ENCODE peak calls at places on chromosomes 13 and 19, in six cellular contexts. J is fibroblast of mammary gland, A is heart right ventricle, T is Caco-2, V is GM23338, E is choroid plexus epithelial cell. X is an unnamed sample.

GRCh38 chr13:102948006-102948405 is 102.2 kb downstream of the ERCC5 start:
- DNase-seq in E (peak; percentile 12), T (no peak), A (no peak), J (peak; percentile 24), V (no peak), X (no peak)

GRCh38 chr13:48156466-48156865 is 61.6 kb upstream of the MED4 start:
- DNase-seq in V (peak; percentile 29), T (no peak), J (no peak), A (no peak), E (no peak), X (no peak)

GRCh38 chr13:21000647-21001046 is 60.7 kb downstream of the LATS2 start:
- DNase-seq in E (no peak), V (no peak), J (no peak), T (no peak), A (no peak), X (no peak)

GRCh38 chr19:3699071-3699740 is 1.1 kb downstream of the PIP5K1C start:
- DNase-seq in T (no peak), J (peak; percentile 52), V (no peak), A (peak; percentile 49), E (peak; percentile 42), X (no peak)

GRCh38 chr13:93220073-93220472 is 6.5 kb upstream of the GPC6 start:
- DNase-seq in J (no peak), V (no peak), A (no peak), T (no peak), E (no peak), X (no peak)

GRCh38 chr13:104327217-104327616 is 1261.0 kb upstream of the SLC10A2 start:
- DNase-seq in A (no peak), E (peak; percentile 15), J (no peak), T (no peak), V (no peak), X (no peak)

GRCh38 chr19:35038623-35039512 is 2.7 kb upstream of the HPN start:
- DNase-seq in E (no peak), T (no peak), V (no peak), J (no peak), A (no peak), X (no peak)

GRCh38 chr13:25288966-25289365 is 1.7 kb upstream of the MTMR6 start:
- DNase-seq in E (no peak), V (no peak), J (no peak), A (no peak), T (no peak), X (no peak)

GRCh38 chr19:51421229-51422052 is 4.0 kb upstream of the SIGLEC10 start:
- DNase-seq in V (peak; percentile 26), E (no peak), T (no peak), A (no peak), J (no peak), X (no peak)

GRCh38 chr13:98206946-98207345 is 29.9 kb upstream of the RNF113B start:
- DNase-seq in J (peak; percentile 41), V (no peak), E (peak; percentile 94), T (no peak), A (no peak), X (peak; percentile 99)

GRCh38 chr19:6223461-6224307 is 56.1 kb downstream of the MLLT1 start:
- DNase-seq in J (no peak), E (no peak), V (no peak), A (peak; percentile 45), T (no peak), X (no peak)

GRCh38 chr13:76968041-76968440 is 19.7 kb downstream of the ACOD1 start:
- DNase-seq in V (no peak), A (no peak), J (no peak), T (no peak), E (no peak), X (no peak)

GRCh38 chr19:54421521-54421920 is 6.3 kb downstream of the TTYH1 start:
- DNase-seq in J (no peak), T (no peak), A (no peak), V (no peak), E (no peak), X (no peak)

GRCh38 chr19:35216026-35216832 is 12.3 kb downstream of the FAM187B start:
- DNase-seq in V (no peak), T (no peak), J (peak; percentile 54), A (no peak), E (peak; percentile 18), X (no peak)

GRCh38 chr13:100694722-100695644 is 20.4 kb upstream of the TMTC4 start:
- DNase-seq in E (peak; percentile 68), V (peak; percentile 87), J (peak; percentile 65), A (no peak), T (no peak), X (no peak)

GRCh38 chr19:31349160-31349881 is at the start of gene TSHZ3:
- DNase-seq in V (peak; percentile 85), A (peak; percentile 82), T (no peak), E (peak; percentile 94), J (peak; percentile 91), X (peak; percentile 64)

GRCh38 chr13:75423946-75424345 is 58.0 kb downstream of the TBC1D4 start:
- DNase-seq in A (no peak), J (no peak), V (no peak), E (no peak), T (no peak), X (no peak)

GRCh38 chr13:62512194-62513141 is 1096.8 kb upstream of the PCDH20 start:
- DNase-seq in E (peak; percentile 65), A (no peak), V (peak; percentile 74), T (peak; percentile 42), J (peak; percentile 40), X (no peak)

GRCh38 chr13:85659493-85659892 is 139.7 kb downstream of the SLITRK6 start:
- DNase-seq in J (no peak), V (no peak), E (peak; percentile 21), T (no peak), A (no peak), X (no peak)

GRCh38 chr13:20869540-20869939 is 33.0 kb downstream of the XPO4 start:
- DNase-seq in V (no peak), E (peak; percentile 38), J (peak; percentile 17), T (no peak), A (no peak), X (no peak)

GRCh38 chr19:3658004-3658822 is 31.6 kb upstream of the CACTIN start:
- DNase-seq in J (no peak), T (no peak), A (peak; percentile 54), V (no peak), E (no peak), X (no peak)

GRCh38 chr13:39597828-39598227 is 5.2 kb downstream of the LHFPL6 start:
- DNase-seq in T (no peak), E (peak; percentile 76), A (no peak), V (no peak), J (peak; percentile 59), X (no peak)

GRCh38 chr19:41541990-41542584 is 33.9 kb upstream of the CEACAM21 start:
- DNase-seq in A (peak; percentile 53), T (peak; percentile 44), J (peak; percentile 34), V (peak; percentile 87), E (peak; percentile 31), X (no peak)

GRCh38 chr19:6730153-6730804 is 7.1 kb downstream of the GPR108 start:
- DNase-seq in T (no peak), V (peak; percentile 98), E (peak; percentile 48), J (peak; percentile 12), A (no peak), X (no peak)

GRCh38 chr13:58906329-58907007 is 1257.3 kb downstream of the DIAPH3 start:
- DNase-seq in T (no peak), V (no peak), E (no peak), A (no peak), J (no peak), X (no peak)

GRCh38 chr19:27767234-27767633 is 1445.7 kb downstream of the UQCRFS1 start:
- DNase-seq in V (no peak), E (no peak), T (no peak), A (no peak), J (no peak), X (no peak)

GRCh38 chr19:27762933-27763332 is 1450.0 kb downstream of the UQCRFS1 start:
- DNase-seq in T (no peak), E (no peak), A (no peak), V (no peak), J (no peak), X (no peak)

GRCh38 chr19:27765397-27765796 is 1447.6 kb downstream of the UQCRFS1 start:
- DNase-seq in T (no peak), A (no peak), E (no peak), V (no peak), J (no peak), X (no peak)

GRCh38 chr19:27765912-27766725 is 1446.8 kb downstream of the UQCRFS1 start:
- DNase-seq in A (no peak), J (no peak), T (no peak), E (no peak), V (no peak), X (no peak)

DNA sequence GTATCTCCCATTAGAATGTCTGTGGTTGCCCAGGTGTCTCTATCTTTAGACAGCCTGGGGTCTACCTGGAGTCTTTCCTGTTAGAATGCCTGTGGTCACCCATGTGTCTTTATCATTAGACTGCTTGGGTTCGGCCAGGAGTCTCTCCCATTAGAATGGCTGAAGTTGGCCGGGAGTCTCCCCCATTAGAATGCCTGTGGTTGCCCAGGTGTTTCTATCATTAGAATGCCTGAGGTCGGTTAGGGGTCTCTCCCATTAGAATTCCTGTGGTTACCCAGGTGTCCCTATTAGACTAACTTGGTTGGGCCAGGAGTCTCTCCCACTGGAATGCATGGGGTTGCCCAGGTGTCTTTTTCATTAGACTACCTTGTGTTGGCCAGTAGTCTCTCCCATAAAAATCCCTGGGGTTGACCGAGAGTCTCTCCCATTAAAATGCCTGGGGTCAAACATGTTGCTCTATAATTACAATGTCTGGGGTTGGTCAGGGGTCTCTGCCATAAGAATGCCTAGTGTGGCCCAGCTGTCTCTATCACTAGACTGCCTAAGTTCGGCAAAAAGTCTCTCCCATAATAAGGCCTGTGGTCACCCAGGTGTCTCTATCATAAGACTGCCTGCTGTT is 1448.7 kb downstream of the UQCRFS1 start:
- DNase-seq in J (no peak), E (no peak), V (no peak), T (no peak), A (no peak), X (no peak)
- TF ChIP-seq CTCF in J (no peak), E (no peak), V (no peak), T (no peak), A (no peak), X (no peak)

GRCh38 chr13:40798380-40798779 is 9.0 kb downstream of the SLC25A15 start:
- DNase-seq in V (no peak), J (no peak), E (no peak), T (no peak), A (no peak), X (no peak)
- H3K4me3 ChIP-seq in V (no peak overlapping the region), J (no peak overlapping the region), E (no peak overlapping the region), T (no peak overlapping the region), A (no peak overlapping the region), X (no peak overlapping the region)

DNA sequence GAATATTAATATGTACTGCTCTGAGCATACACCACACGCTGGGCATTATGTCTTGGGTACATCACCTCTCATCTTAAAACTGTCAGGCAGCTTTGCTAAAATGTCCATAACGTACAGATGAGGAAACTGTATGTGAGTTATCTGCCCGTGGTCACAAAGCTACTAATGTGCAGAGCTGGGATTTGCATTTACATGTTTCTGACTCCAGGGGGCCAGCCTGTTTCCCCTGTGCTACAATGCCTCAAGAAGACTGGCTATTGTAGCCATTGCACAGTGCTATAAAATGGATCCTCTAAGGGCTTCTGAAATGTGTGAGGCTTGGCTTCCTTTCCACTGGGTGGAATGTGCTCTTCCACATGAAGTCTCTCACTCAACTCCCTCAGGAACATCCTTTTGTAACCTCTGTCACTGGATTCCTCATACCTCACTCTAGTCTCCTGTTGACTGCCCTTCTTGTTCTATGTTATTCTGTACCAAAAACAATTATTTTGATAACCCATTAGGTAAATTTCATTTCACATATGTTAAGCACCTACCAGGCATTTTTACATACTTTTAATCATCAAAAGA is 95.6 kb upstream of the HTR2A start:
- DNase-seq in J (peak; percentile 41), T (no peak), V (peak; percentile 31), E (peak; percentile 52), A (no peak), X (no peak)
- TF ChIP-seq CTCF in J (peak; percentile 54), T (peak; percentile 48), V (peak; percentile 33), E (peak; percentile 68), A (no peak), X (peak; percentile 42)

GRCh38 chr19:47769534-47769933 is 9.0 kb upstream of the SELENOW start:
- DNase-seq in J (no peak), A (no peak), T (no peak), E (no peak), V (no peak), X (no peak)
- H3K4me3 ChIP-seq in J (no peak overlapping the region), A (no peak overlapping the region), T (no peak overlapping the region), E (no peak overlapping the region), V (no peak overlapping the region), X (no peak overlapping the region)